ENCODE peak calls at places on chromosomes 16 and 17, in seven cellular contexts. E, P, B, Z, A, G and V are unnamed samples.

GRCh38 chr16:77775911-77776909 is 12.2 kb upstream of the VAT1L start:
- DNase-seq in G (no peak), Z (no peak), B (no peak), A (no peak), E (no peak), P (no peak), V (no peak)

GRCh38 chr17:27240086-27240801 is 53.7 kb upstream of the WSB1 start:
- DNase-seq in Z (no peak), G (no peak), B (no peak), A (no peak), E (no peak), P (no peak), V (no peak)

GRCh38 chr16:69187891-69188451 is 1.0 kb downstream of the SNTB2 start:
- DNase-seq in E (peak; percentile 33), Z (peak; percentile 71), B (peak; percentile 27), P (peak; percentile 77), G (peak; percentile 43), A (no peak), V (peak; percentile 29)

GRCh38 chr16:10410469-10410868 is 24.6 kb downstream of the ATF7IP2 start:
- DNase-seq in E (no peak), P (no peak), G (no peak), Z (no peak), A (no peak), B (no peak), V (no peak)

GRCh38 chr17:62809656-62810055 is 1.5 kb upstream of the MARCHF10 start:
- DNase-seq in Z (no peak), G (no peak), E (no peak), B (no peak), P (no peak), A (no peak), V (no peak)

GRCh38 chr17:50129946-50130777 is at the start of gene SAMD14:
- DNase-seq in B (no peak), E (no peak), G (no peak), Z (no peak), P (peak; percentile 67), A (no peak), V (no peak)

GRCh38 chr17:39012725-39013124 is 45.5 kb upstream of the FBXO47 start:
- DNase-seq in B (no peak), P (no peak), Z (no peak), G (no peak), A (no peak), E (no peak), V (no peak)

GRCh38 chr16:2056077-2056476 is 8.3 kb downstream of the TSC2 start:
- DNase-seq in Z (no peak), E (no peak), G (no peak), B (peak; percentile 16), P (no peak), A (no peak), V (no peak)

GRCh38 chr16:19844945-19845641 is 39.6 kb downstream of the GPRC5B start:
- DNase-seq in A (no peak), B (peak; percentile 72), Z (no peak), P (no peak), E (peak; percentile 76), G (no peak), V (peak; percentile 13)

GRCh38 chr16:734208-734980 is 6.4 kb downstream of the CIAO3 start:
- DNase-seq in E (no peak), B (no peak), A (no peak), G (no peak), P (no peak), Z (no peak), V (no peak)

GRCh38 chr16:85210423-85211169 is 98.3 kb upstream of the CIBAR2 start:
- DNase-seq in B (no peak), G (no peak), P (no peak), A (no peak), E (peak; percentile 70), Z (peak; percentile 34), V (no peak)

GRCh38 chr16:26672206-26672605 is 394.5 kb upstream of the C16orf82 start:
- DNase-seq in G (no peak), B (no peak), A (no peak), E (no peak), P (no peak), Z (no peak), V (no peak)

GRCh38 chr17:47860396-47860795 is 9.4 kb upstream of the SP6 start:
- DNase-seq in G (no peak), P (no peak), Z (no peak), B (no peak), E (no peak), A (no peak), V (no peak)

GRCh38 chr16:81500833-81501521 is 56.4 kb downstream of the CMIP start:
- DNase-seq in A (no peak), G (no peak), E (peak; percentile 49), P (no peak), B (no peak), Z (no peak), V (no peak)

GRCh38 chr17:81391268-81391963 is 3.8 kb upstream of the BAHCC1 start:
- DNase-seq in E (no peak), G (no peak), A (no peak), Z (no peak), P (no peak), B (peak; percentile 32), V (no peak)

GRCh38 chr16:19212059-19212458 is 44.0 kb downstream of the SYT17 start:
- DNase-seq in Z (no peak), G (no peak), E (no peak), P (no peak), A (no peak), B (no peak), V (no peak)

GRCh38 chr17:81890447-81891302 is 711 bp downstream of the ALYREF start:
- DNase-seq in B (no peak), E (peak; percentile 6), G (no peak), Z (no peak), P (no peak), A (no peak), V (no peak)

GRCh38 chr16:69712914-69713581 is 13.3 kb downstream of the NQO1 start:
- DNase-seq in P (no peak), G (no peak), E (no peak), Z (no peak), A (no peak), B (no peak), V (no peak)

GRCh38 chr16:50204426-50205108 is 51.5 kb downstream of the TENT4B start:
- DNase-seq in B (no peak), A (no peak), G (no peak), Z (no peak), E (no peak), P (no peak), V (no peak)

GRCh38 chr17:63843387-63844292 is 1.2 kb upstream of the SMARCD2 start:
- DNase-seq in G (peak; percentile 41), B (peak; percentile 31), A (no peak), E (peak; percentile 71), P (peak; percentile 74), Z (peak; percentile 76), V (peak; percentile 35)

GRCh38 chr16:57038151-57038550 is 48.8 kb downstream of the NLRC5 start:
- DNase-seq in B (no peak), Z (no peak), E (no peak), A (no peak), G (no peak), P (no peak), V (no peak)

GRCh38 chr17:3845361-3845753 is 689 bp downstream of the NCBP3 start:
- DNase-seq in B (peak; percentile 15), P (no peak), A (no peak), E (peak; percentile 6), G (no peak), Z (no peak), V (no peak)

GRCh38 chr16:19231881-19232280 is 53.6 kb upstream of the CLEC19A start:
- DNase-seq in A (no peak), P (no peak), G (no peak), B (no peak), E (no peak), Z (no peak), V (no peak)

GRCh38 chr17:71926746-71927398 is 193.9 kb upstream of the SOX9 start:
- DNase-seq in E (peak; percentile 77), G (no peak), A (no peak), B (peak; percentile 32), P (no peak), Z (no peak), V (no peak)

GRCh38 chr17:36937961-36938565 is 788 bp downstream of the LHX1 start:
- DNase-seq in G (no peak), A (no peak), P (peak; percentile 60), Z (no peak), B (no peak), E (peak; percentile 75), V (no peak)

GRCh38 chr17:34781571-34782108 is 179.6 kb downstream of the CCT6B start:
- DNase-seq in Z (no peak), A (no peak), B (no peak), G (no peak), E (no peak), P (no peak), V (no peak)

GRCh38 chr17:45222273-45222993 is 748 bp downstream of the FMNL1 start:
- DNase-seq in G (no peak), B (no peak), Z (peak; percentile 38), E (no peak), P (no peak), A (no peak), V (no peak)

GRCh38 chr17:28747046-28747691 is 3.4 kb downstream of the TRAF4 start:
- DNase-seq in P (peak; percentile 47), B (peak; percentile 72), A (no peak), G (peak; percentile 91), Z (peak; percentile 34), E (no peak), V (peak; percentile 76)

GRCh38 chr16:57242650-57243049 is 2.4 kb upstream of the ARL2BP start:
- DNase-seq in E (no peak), B (no peak), Z (no peak), P (no peak), G (no peak), A (no peak), V (no peak)

GRCh38 chr17:43940630-43941029 is 1.6 kb downstream of the PPY start:
- DNase-seq in E (no peak), A (no peak), G (no peak), Z (no peak), P (no peak), B (peak; percentile 71), V (no peak)

GRCh38 chr17:10295728-10296343 is 77.0 kb downstream of the MYH13 start:
- DNase-seq in G (no peak), A (peak; percentile 3), E (peak; percentile 16), Z (peak; percentile 53), P (peak; percentile 74), B (peak; percentile 85), V (peak; percentile 40)

GRCh38 chr17:75704963-75705875 is 16.0 kb upstream of the ITGB4 start:
- DNase-seq in G (no peak), B (no peak), P (no peak), E (no peak), Z (no peak), A (no peak), V (no peak)

GRCh38 chr17:77959216-77959925 is 868 bp downstream of the TNRC6C start:
- DNase-seq in Z (peak; percentile 45), G (peak; percentile 35), E (no peak), B (no peak), P (peak; percentile 59), A (no peak), V (no peak)

GRCh38 chr16:53465606-53466290 is 31.5 kb downstream of the RBL2 start:
- DNase-seq in P (no peak), E (peak; percentile 52), Z (no peak), G (no peak), A (peak; percentile 3), B (no peak), V (no peak)

GRCh38 chr17:77440571-77440981 is 299.8 kb downstream of the SEC14L1 start:
- DNase-seq in P (no peak), G (no peak), A (no peak), Z (peak; percentile 59), E (no peak), B (peak; percentile 70), V (no peak)

GRCh38 chr17:64384253-64385186 is 6.1 kb downstream of the PECAM1 start:
- DNase-seq in A (peak; percentile 39), G (peak; percentile 20), Z (peak; percentile 8), B (no peak), P (no peak), E (peak; percentile 90), V (no peak)

GRCh38 chr16:56532714-56533113 is 12.9 kb upstream of the BBS2 start:
- DNase-seq in B (no peak), A (no peak), Z (no peak), P (no peak), G (no peak), E (no peak), V (no peak)

GRCh38 chr17:7156342-7156940 is 22.7 kb downstream of the ASGR1 start:
- DNase-seq in A (no peak), E (no peak), Z (no peak), P (no peak), B (no peak), G (no peak), V (peak; percentile 46)